ENCODE peak calls at places on chromosomes 16 and 17, in six cellular contexts. F is uterus, D is cardiac muscle cell, E is IMR-90, Y is tibial artery, R is stomach. W is an unnamed sample.

GRCh38 chr17:40038882-40039513 is 15.2 kb downstream of the MED24 start:
- DNase-seq in E (peak), R (peak), Y (peak), D (peak), F (peak), W (peak)

GRCh38 chr17:13008461-13008860 is 9.4 kb downstream of the ELAC2 start:
- DNase-seq in F (no peak), E (no peak), R (no peak), Y (no peak), D (no peak), W (no peak)

GRCh38 chr17:72150632-72151460 is 30.0 kb downstream of the SOX9 start:
- DNase-seq in Y (no peak), R (no peak), E (no peak), D (peak), F (no peak), W (no peak)

GRCh38 chr16:19153876-19154275 is 14.2 kb upstream of the SYT17 start:
- DNase-seq in E (peak), F (no peak), D (no peak), Y (no peak), R (no peak), W (no peak)

GRCh38 chr16:84579936-84580335 is 37.9 kb downstream of the COTL1 start:
- DNase-seq in R (peak), F (no peak), D (no peak), E (no peak), Y (no peak), W (no peak)

GRCh38 chr17:74757931-74758845 is 9.8 kb downstream of the NHERF1 start:
- DNase-seq in Y (no peak), D (peak), R (peak), E (no peak), F (no peak), W (no peak)

GRCh38 chr17:72119963-72120877 is 600 bp upstream of the SOX9 start:
- DNase-seq in R (peak), Y (peak), E (peak), F (no peak), D (peak), W (peak)

GRCh38 chr16:66660422-66661209 is 35.9 kb downstream of the CMTM4 start:
- DNase-seq in E (peak), D (peak), Y (peak), F (peak), R (peak), W (peak)

GRCh38 chr17:39617446-39618251 is 9.1 kb upstream of the PPP1R1B start:
- DNase-seq in F (peak), E (peak), D (peak), R (peak), Y (peak), W (peak)

GRCh38 chr16:9977333-9977897 is 204.8 kb downstream of the GRIN2A start:
- DNase-seq in F (no peak), D (no peak), E (no peak), Y (no peak), R (no peak), W (no peak)

GRCh38 chr16:20380782-20381181 is 23.8 kb downstream of the PDILT start:
- DNase-seq in F (no peak), R (no peak), Y (no peak), D (no peak), E (no peak), W (no peak)

GRCh38 chr16:67017451-67017750 is 11.5 kb upstream of the CBFB start:
- DNase-seq in D (no peak), Y (no peak), F (no peak), E (no peak), R (no peak), W (no peak)

GRCh38 chr17:44010966-44011647 is 3.7 kb downstream of the TMEM101 start:
- DNase-seq in D (no peak), F (no peak), R (no peak), E (peak), Y (no peak), W (no peak)

GRCh38 chr16:24428751-24429150 is 110.6 kb upstream of the RBBP6 start:
- DNase-seq in Y (no peak), E (no peak), D (no peak), R (no peak), F (no peak), W (no peak)

GRCh38 chr16:81669473-81670350 is 109.4 kb upstream of the PLCG2 start:
- DNase-seq in E (no peak), F (no peak), Y (no peak), D (no peak), R (no peak), W (no peak)

GRCh38 chr17:63480192-63480784 is 3.4 kb downstream of the ACE start:
- DNase-seq in Y (no peak), R (no peak), D (no peak), E (no peak), F (no peak), W (no peak)

GRCh38 chr16:57696240-57696639 is 1.6 kb downstream of the DRC7 start:
- DNase-seq in D (no peak), Y (no peak), R (no peak), E (no peak), F (no peak), W (no peak)

GRCh38 chr16:4494746-4495490 is 18.7 kb downstream of the HMOX2 start:
- DNase-seq in F (no peak), Y (no peak), R (no peak), D (peak), E (peak), W (no peak)

GRCh38 chr16:50459681-50460080 is 88.5 kb upstream of the NKD1 start:
- DNase-seq in D (no peak), R (no peak), E (no peak), F (no peak), Y (no peak), W (no peak)

GRCh38 chr17:80989586-80989913 is 2.1 kb upstream of the CHMP6 start:
- DNase-seq in D (no peak), R (no peak), F (no peak), E (no peak), Y (no peak), W (no peak)

GRCh38 chr16:14401839-14402115 is 228.3 kb downstream of the PARN start:
- DNase-seq in D (peak), Y (peak), F (no peak), R (no peak), E (peak), W (no peak)

GRCh38 chr17:12365805-12366204 is 299.9 kb upstream of the MYOCD start:
- DNase-seq in D (no peak), R (no peak), Y (peak), F (peak), E (peak), W (no peak)

GRCh38 chr16:19879241-19879792 is 5.3 kb downstream of the GPRC5B start:
- DNase-seq in R (no peak), Y (no peak), F (no peak), E (peak), D (no peak), W (no peak)

GRCh38 chr17:60901806-60902205 is 224.2 kb downstream of the BCAS3 start:
- DNase-seq in E (peak), D (peak), F (no peak), R (no peak), Y (no peak), W (no peak)

GRCh38 chr17:61276806-61277205 is 122.8 kb upstream of the TBX2 start:
- DNase-seq in E (no peak), F (no peak), D (no peak), Y (no peak), R (no peak), W (no peak)

GRCh38 chr17:50834126-50834785 is 1.1 kb upstream of the WFIKKN2 start:
- DNase-seq in R (no peak), Y (no peak), F (no peak), D (no peak), E (no peak), W (peak)
- H3K4me3 ChIP-seq in R (no peak), Y (peak), F (peak), D (no peak), E (no peak), W (peak)

GRCh38 chr17:75856062-75856681 is 1.0 kb upstream of the WBP2 start:
- DNase-seq in F (no peak), R (peak), Y (peak), D (no peak), E (peak), W (no peak)
- TF ChIP-seq CTCF in F (no peak), R (no peak), Y (no peak), D (no peak), E (peak), W (no peak)

GRCh38 chr16:89563639-89564392 is 3.3 kb downstream of the RPL13 start:
- DNase-seq in D (no peak), E (no peak), Y (no peak), R (no peak), F (no peak), W (no peak)
- H3K4me3 ChIP-seq in D (no peak), E (no peak), Y (no peak), R (no peak), F (no peak), W (no peak)

GRCh38 chr16:75483222-75483621 is 12.0 kb downstream of the CHST6 start:
- DNase-seq in D (no peak), E (peak), F (no peak), Y (no peak), R (no peak), W (no peak)

GRCh38 chr16:75481475-75481874 is 13.8 kb downstream of the CHST6 start:
- DNase-seq in Y (no peak), D (no peak), E (no peak), F (no peak), R (no peak), W (no peak)

GRCh38 chr16:75485230-75486013 is 9.8 kb downstream of the CHST6 start:
- DNase-seq in R (no peak), E (no peak), Y (no peak), F (no peak), D (no peak), W (no peak)

GRCh38 chr16:75479421-75479990 is 15.0 kb upstream of the TMEM170A start:
- DNase-seq in F (no peak), D (no peak), E (no peak), R (no peak), Y (no peak), W (no peak)

DNA sequence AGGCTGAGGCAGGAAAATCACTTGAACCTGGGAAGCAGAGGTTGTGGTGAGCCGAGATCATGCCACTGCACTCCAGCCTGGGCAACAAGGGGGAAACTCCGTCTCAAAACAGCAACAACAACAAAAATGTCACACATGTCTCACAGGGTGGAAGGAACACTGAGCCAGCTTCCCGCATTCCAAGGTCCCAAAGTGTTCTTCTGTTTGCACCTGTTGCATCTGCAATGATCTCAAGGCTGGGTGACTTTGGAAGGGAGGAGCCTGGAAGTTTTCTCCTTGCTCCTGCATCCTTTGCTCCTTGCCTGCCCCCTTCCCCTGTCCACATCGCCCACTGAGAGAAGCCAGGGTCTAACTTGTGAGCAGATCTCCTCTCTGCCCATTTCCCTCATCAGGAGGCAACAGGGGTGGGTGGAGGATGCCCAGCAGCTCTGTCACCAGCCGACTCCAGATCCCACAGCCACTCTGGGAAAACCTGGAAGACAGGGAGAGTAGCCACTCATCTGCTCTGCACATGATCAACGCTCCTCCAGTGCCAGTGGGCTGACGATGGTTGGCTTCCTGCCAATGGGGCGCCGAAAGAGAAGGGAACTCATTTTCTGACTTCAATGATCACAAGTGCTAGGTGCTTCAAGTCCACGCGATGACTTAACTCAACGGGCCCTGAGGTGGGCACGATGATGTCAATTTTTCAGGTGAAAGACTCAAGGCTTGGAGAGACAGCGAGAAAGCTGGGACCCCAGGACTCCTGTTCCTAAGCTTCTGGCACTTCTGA is 12.6 kb downstream of the CHST6 start:
- DNase-seq in D (no peak), R (no peak), F (no peak), E (no peak), Y (no peak), W (no peak)
- TF ChIP-seq CTCF in D (no peak), R (no peak), F (no peak), E (no peak), Y (no peak), W (no peak)

GRCh38 chr16:51545951-51546350 is 394.9 kb upstream of the SALL1 start:
- DNase-seq in Y (no peak), D (no peak), F (no peak), R (no peak), E (no peak), W (no peak)
- H3K4me3 ChIP-seq in Y (no peak), D (no peak), F (no peak), R (no peak), E (no peak), W (no peak)

DNA sequence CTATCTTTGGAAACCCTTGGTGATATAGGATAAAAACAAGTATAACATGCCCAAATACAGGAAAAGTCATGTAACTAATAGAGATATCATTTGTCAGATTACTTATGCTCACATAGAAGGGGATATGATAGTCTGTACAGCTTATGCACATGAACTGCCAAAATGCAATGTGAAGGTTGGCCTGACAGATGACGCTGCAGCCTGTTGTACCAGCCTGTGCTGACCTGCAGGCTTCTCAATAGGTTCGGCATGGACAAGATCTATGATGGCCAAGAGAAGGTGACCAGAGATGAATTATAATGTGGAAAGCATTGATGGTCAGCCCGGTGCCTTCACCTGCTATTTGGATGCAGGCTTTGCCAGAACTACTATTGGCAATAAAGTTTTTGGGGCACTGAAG is 12.7 kb downstream of the WFIKKN2 start:
- DNase-seq in Y (no peak), E (no peak), R (no peak), F (no peak), D (no peak), W (no peak)
- TF ChIP-seq CTCF in Y (no peak), E (no peak), R (no peak), F (no peak), D (no peak), W (peak)

GRCh38 chr17:28717578-28718316 is at the start of gene RAB34:
- DNase-seq in R (peak), Y (peak), D (peak), E (peak), F (peak), W (no peak)
- H3K4me3 ChIP-seq in R (peak), Y (peak), D (peak), E (peak), F (peak), W (no peak)

W was measured in WERI-Rb-1.